ENCODE peak calls at places on chromosomes 13 and 19, in five cellular contexts. One of them, this sample, is unnamed.

GRCh38 chr13:45847554-45848224 is 3.9 kb downstream of the SIAH3 start:
- DNase-seq in GM12878: no peak
- DNase-seq in HepG2: no peak
- DNase-seq in H1: no peak
- DNase-seq in K562: no peak
- DNase-seq in this sample: no peak

GRCh38 chr13:99997702-99998219 is 16.2 kb downstream of the ZIC2 start:
- DNase-seq in K562: no peak
- DNase-seq in HepG2: no peak
- DNase-seq in GM12878: no peak
- DNase-seq in H1: no peak
- DNase-seq in this sample: no peak

GRCh38 chr19:7013678-7014077 is 7.6 kb downstream of the MBD3L2B start:
- DNase-seq in H1: no peak
- DNase-seq in GM12878: peak
- DNase-seq in HepG2: no peak
- DNase-seq in K562: no peak
- DNase-seq in this sample: no peak

GRCh38 chr19:2270157-2270571 is 11.8 kb downstream of the PEAK3 start:
- DNase-seq in K562: peak
- DNase-seq in H1: no peak
- DNase-seq in HepG2: no peak
- DNase-seq in GM12878: no peak
- DNase-seq in this sample: no peak

GRCh38 chr13:76812971-76813691 is 73.1 kb downstream of the KCTD12 start:
- DNase-seq in K562: no peak
- DNase-seq in H1: no peak
- DNase-seq in HepG2: no peak
- DNase-seq in GM12878: no peak
- DNase-seq in this sample: no peak

GRCh38 chr13:51912091-51912490 is 50.3 kb downstream of the CCDC70 start:
- DNase-seq in H1: no peak
- DNase-seq in GM12878: no peak
- DNase-seq in K562: no peak
- DNase-seq in HepG2: no peak
- DNase-seq in this sample: no peak

GRCh38 chr19:4638828-4639530 is at the start of gene TNFAIP8L1:
- DNase-seq in H1: peak
- DNase-seq in K562: peak
- DNase-seq in GM12878: peak
- DNase-seq in HepG2: peak
- DNase-seq in this sample: peak

GRCh38 chr13:45120967-45121366 is 657 bp downstream of the GTF2F2 start:
- DNase-seq in HepG2: no peak
- DNase-seq in GM12878: no peak
- DNase-seq in K562: no peak
- DNase-seq in H1: no peak
- DNase-seq in this sample: no peak

GRCh38 chr13:39363393-39363792 is 239.6 kb downstream of the LHFPL6 start:
- DNase-seq in K562: no peak
- DNase-seq in HepG2: no peak
- DNase-seq in GM12878: no peak
- DNase-seq in H1: no peak
- DNase-seq in this sample: no peak

GRCh38 chr13:114311908-114312307 is 2.4 kb upstream of the CHAMP1 start:
- DNase-seq in GM12878: no peak
- DNase-seq in HepG2: no peak
- DNase-seq in K562: no peak
- DNase-seq in H1: no peak
- DNase-seq in this sample: no peak

GRCh38 chr13:111484129-111484925 is 163.9 kb downstream of the TEX29 start:
- DNase-seq in H1: no peak
- DNase-seq in K562: no peak
- DNase-seq in HepG2: no peak
- DNase-seq in GM12878: no peak
- DNase-seq in this sample: no peak

GRCh38 chr13:49810825-49811526 is 18.5 kb upstream of the KPNA3 start:
- DNase-seq in H1: no peak
- DNase-seq in K562: no peak
- DNase-seq in GM12878: no peak
- DNase-seq in HepG2: peak
- DNase-seq in this sample: no peak

GRCh38 chr19:40465025-40465780 is at the start of gene BLVRB:
- DNase-seq in H1: no peak
- DNase-seq in K562: no peak
- DNase-seq in HepG2: peak
- DNase-seq in GM12878: no peak
- DNase-seq in this sample: no peak

GRCh38 chr13:113491418-113491883 is 940 bp upstream of the DCUN1D2 start:
- DNase-seq in GM12878: no peak
- DNase-seq in HepG2: no peak
- DNase-seq in K562: peak
- DNase-seq in H1: no peak
- DNase-seq in this sample: no peak

GRCh38 chr19:30339624-30340525 is 32.3 kb upstream of the ZNF536 start:
- DNase-seq in HepG2: no peak
- DNase-seq in GM12878: no peak
- DNase-seq in K562: no peak
- DNase-seq in H1: no peak
- DNase-seq in this sample: no peak

GRCh38 chr19:4010808-4011110 is 3.2 kb downstream of the PIAS4 start:
- DNase-seq in K562: no peak
- DNase-seq in GM12878: no peak
- DNase-seq in HepG2: no peak
- DNase-seq in H1: no peak
- DNase-seq in this sample: no peak

GRCh38 chr13:23963184-23963931 is 66.1 kb upstream of the C1QTNF9B start:
- DNase-seq in HepG2: no peak
- DNase-seq in K562: no peak
- DNase-seq in GM12878: no peak
- DNase-seq in H1: no peak
- DNase-seq in this sample: no peak

GRCh38 chr13:113905942-113906341 is 42.1 kb upstream of the GAS6 start:
- DNase-seq in H1: no peak
- DNase-seq in GM12878: no peak
- DNase-seq in HepG2: no peak
- DNase-seq in K562: no peak
- DNase-seq in this sample: no peak

GRCh38 chr19:52140077-52140710 is 456 bp upstream of the ZNF616 start:
- DNase-seq in GM12878: no peak
- DNase-seq in H1: no peak
- DNase-seq in K562: no peak
- DNase-seq in HepG2: peak
- DNase-seq in this sample: no peak

GRCh38 chr19:57245959-57246358 is 5.5 kb downstream of the ZNF805 start:
- DNase-seq in K562: no peak
- DNase-seq in GM12878: no peak
- DNase-seq in HepG2: peak
- DNase-seq in H1: no peak
- DNase-seq in this sample: no peak

GRCh38 chr19:13621413-13621812 is 115.1 kb upstream of the CACNA1A start:
- DNase-seq in HepG2: no peak
- DNase-seq in K562: no peak
- DNase-seq in H1: peak
- DNase-seq in GM12878: no peak
- DNase-seq in this sample: peak

GRCh38 chr19:30559446-30559845 is 187.3 kb downstream of the ZNF536 start:
- DNase-seq in H1: no peak
- DNase-seq in GM12878: no peak
- DNase-seq in K562: no peak
- DNase-seq in HepG2: no peak
- DNase-seq in this sample: no peak

GRCh38 chr19:46621191-46622117 is 3.4 kb downstream of the PTGIR start:
- DNase-seq in H1: no peak
- DNase-seq in HepG2: no peak
- DNase-seq in GM12878: no peak
- DNase-seq in K562: no peak
- DNase-seq in this sample: no peak

GRCh38 chr19:861756-862528 is 2.5 kb downstream of the CFD start:
- DNase-seq in K562: peak
- DNase-seq in H1: peak
- DNase-seq in HepG2: peak
- DNase-seq in GM12878: no peak
- DNase-seq in this sample: peak

GRCh38 chr13:111508164-111508870 is 187.9 kb downstream of the TEX29 start:
- DNase-seq in H1: no peak
- DNase-seq in HepG2: no peak
- DNase-seq in K562: no peak
- DNase-seq in GM12878: no peak
- DNase-seq in this sample: no peak

GRCh38 chr13:42876810-42877550 is 95.6 kb downstream of the FAM216B start:
- DNase-seq in GM12878: no peak
- DNase-seq in H1: no peak
- DNase-seq in HepG2: no peak
- DNase-seq in K562: no peak
- DNase-seq in this sample: no peak

GRCh38 chr13:30364876-30365275 is 57.4 kb upstream of the UBE2L5 start:
- DNase-seq in K562: no peak
- DNase-seq in HepG2: no peak
- DNase-seq in GM12878: no peak
- DNase-seq in H1: no peak
- DNase-seq in this sample: no peak

GRCh38 chr19:46866407-46867132 is 5.8 kb downstream of the ARHGAP35 start:
- DNase-seq in H1: no peak
- DNase-seq in GM12878: no peak
- DNase-seq in K562: peak
- DNase-seq in HepG2: peak
- DNase-seq in this sample: no peak

GRCh38 chr13:37313383-37313782 is 207.9 kb upstream of the CSNK1A1L start:
- DNase-seq in GM12878: no peak
- DNase-seq in H1: no peak
- DNase-seq in HepG2: no peak
- DNase-seq in K562: no peak
- DNase-seq in this sample: no peak

GRCh38 chr19:3506384-3507340 is 551 bp downstream of the FZR1 start:
- DNase-seq in K562: peak
- DNase-seq in HepG2: no peak
- DNase-seq in H1: no peak
- DNase-seq in GM12878: no peak
- DNase-seq in this sample: no peak

GRCh38 chr19:955803-956746 is 28.1 kb upstream of the WDR18 start:
- DNase-seq in K562: no peak
- DNase-seq in HepG2: no peak
- DNase-seq in GM12878: no peak
- DNase-seq in H1: no peak
- DNase-seq in this sample: no peak

GRCh38 chr13:65472336-65472735 is 1757.8 kb downstream of the PCDH9 start:
- DNase-seq in K562: no peak
- DNase-seq in H1: no peak
- DNase-seq in HepG2: no peak
- DNase-seq in GM12878: no peak
- DNase-seq in this sample: no peak

GRCh38 chr19:21202865-21203494 is 61.1 kb downstream of the ZNF431 start:
- DNase-seq in GM12878: peak
- DNase-seq in K562: peak
- DNase-seq in HepG2: no peak
- DNase-seq in H1: peak
- DNase-seq in this sample: peak

DNA sequence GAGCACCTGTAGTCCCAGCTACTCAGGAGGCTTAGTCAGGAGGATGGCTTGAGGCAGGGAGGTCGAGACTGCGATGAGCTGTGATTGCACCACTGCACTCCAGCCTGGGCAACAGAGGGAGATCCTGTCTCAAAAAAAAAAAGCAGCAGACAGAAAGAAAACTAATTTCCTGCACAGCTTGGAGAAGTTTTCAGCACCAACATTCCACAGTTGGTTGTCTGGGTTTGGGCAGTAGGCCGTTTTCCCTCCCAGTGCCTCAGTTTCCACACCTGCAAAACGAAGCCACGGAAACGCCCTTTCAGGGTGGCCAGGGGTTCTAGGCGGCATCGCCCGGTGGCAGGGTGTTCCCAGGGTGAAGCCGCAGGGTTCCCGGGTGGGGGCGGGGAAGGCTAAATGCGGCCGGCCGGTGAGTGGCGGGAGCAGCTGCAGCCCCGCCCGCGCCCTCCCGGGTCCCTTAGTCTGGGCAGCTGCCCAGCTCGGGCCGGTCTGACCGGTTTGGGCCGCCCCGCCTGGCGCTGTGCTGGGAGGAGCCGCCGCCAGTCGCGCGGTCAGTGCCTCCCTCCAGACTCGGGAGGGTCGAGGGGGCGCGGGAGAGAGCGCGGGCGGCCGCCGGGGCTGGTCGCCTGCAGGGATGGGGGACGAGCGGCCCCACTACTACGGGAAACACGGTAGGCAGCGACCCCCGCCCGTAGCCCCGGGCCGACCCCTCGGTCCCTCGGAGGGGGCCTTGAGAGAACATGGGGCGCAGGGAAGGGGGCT is at the start of gene SLC44A2:
- DNase-seq in GM12878: no peak
- DNase-seq in K562: peak
- DNase-seq in H1: no peak
- DNase-seq in HepG2: no peak
- DNase-seq in this sample: peak
- TF ChIP-seq MAX in GM12878: no peak
- TF ChIP-seq MAX in K562: no peak
- TF ChIP-seq MAX in H1: peak
- TF ChIP-seq MAX in HepG2: no peak
- TF ChIP-seq MAX in this sample: peak

GRCh38 chr19:8973501-8974091 is 36.6 kb downstream of the MUC16 start:
- DNase-seq in K562: peak
- DNase-seq in HepG2: no peak
- DNase-seq in H1: no peak
- DNase-seq in GM12878: no peak
- DNase-seq in this sample: no peak
- TF ChIP-seq SRF in K562: no peak
- TF ChIP-seq SRF in HepG2: no peak
- TF ChIP-seq SRF in H1: no peak
- TF ChIP-seq SRF in GM12878: no peak
- TF ChIP-seq SRF in this sample: no peak

GRCh38 chr13:59352600-59352999 is 811.1 kb downstream of the DIAPH3 start:
- DNase-seq in HepG2: peak
- DNase-seq in GM12878: no peak
- DNase-seq in K562: no peak
- DNase-seq in H1: no peak
- DNase-seq in this sample: no peak

GRCh38 chr13:59360108-59360507 is 803.6 kb downstream of the DIAPH3 start:
- DNase-seq in GM12878: no peak
- DNase-seq in HepG2: no peak
- DNase-seq in K562: no peak
- DNase-seq in H1: no peak
- DNase-seq in this sample: no peak

GRCh38 chr13:59354665-59355064 is 809.1 kb downstream of the DIAPH3 start:
- DNase-seq in K562: no peak
- DNase-seq in H1: no peak
- DNase-seq in HepG2: no peak
- DNase-seq in GM12878: no peak
- DNase-seq in this sample: no peak

GRCh38 chr13:59358014-59358413 is 805.7 kb downstream of the DIAPH3 start:
- DNase-seq in HepG2: no peak
- DNase-seq in K562: no peak
- DNase-seq in GM12878: no peak
- DNase-seq in H1: no peak
- DNase-seq in this sample: no peak

GRCh38 chr13:59356607-59357006 is 807.1 kb downstream of the DIAPH3 start:
- DNase-seq in H1: no peak
- DNase-seq in HepG2: no peak
- DNase-seq in K562: no peak
- DNase-seq in GM12878: no peak
- DNase-seq in this sample: no peak
- TF ChIP-seq YY1 in H1: no peak
- TF ChIP-seq YY1 in HepG2: no peak
- TF ChIP-seq YY1 in K562: no peak
- TF ChIP-seq YY1 in GM12878: no peak
- TF ChIP-seq YY1 in this sample: no peak

GRCh38 chr19:45098521-45099464 is 5.8 kb downstream of the PPP1R37 start:
- DNase-seq in K562: no peak
- DNase-seq in H1: no peak
- DNase-seq in GM12878: no peak
- DNase-seq in HepG2: peak
- DNase-seq in this sample: no peak
- TF ChIP-seq MAX in K562: no peak
- TF ChIP-seq MAX in H1: no peak
- TF ChIP-seq MAX in GM12878: no peak
- TF ChIP-seq MAX in HepG2: no peak
- TF ChIP-seq MAX in this sample: no peak